ENCODE peak calls at places on chromosomes 1 and 21, in eight cellular contexts. One of them, this sample, is unnamed.

GRCh38 chr1:13828454-13829151 is 128.6 kb downstream of the PRDM2 start:
- DNase-seq in heart right ventricle: no peak
- DNase-seq in CD4-positive, alpha-beta T cell: peak
- DNase-seq in H1: peak
- DNase-seq in RWPE1: peak
- DNase-seq in dorsolateral prefrontal cortex: no peak
- DNase-seq in right lobe of liver: no peak
- DNase-seq in colonic mucosa: peak
- DNase-seq in this sample: no peak

GRCh38 chr1:109649380-109649987 is 6.4 kb upstream of the GSTM4 start:
- DNase-seq in CD4-positive, alpha-beta T cell: no peak
- DNase-seq in dorsolateral prefrontal cortex: no peak
- DNase-seq in H1: no peak
- DNase-seq in heart right ventricle: no peak
- DNase-seq in right lobe of liver: no peak
- DNase-seq in colonic mucosa: no peak
- DNase-seq in RWPE1: no peak
- DNase-seq in this sample: no peak

GRCh38 chr1:40313329-40313957 is 3.6 kb downstream of the COL9A2 start:
- DNase-seq in H1: no peak
- DNase-seq in CD4-positive, alpha-beta T cell: no peak
- DNase-seq in heart right ventricle: no peak
- DNase-seq in colonic mucosa: no peak
- DNase-seq in right lobe of liver: no peak
- DNase-seq in RWPE1: no peak
- DNase-seq in dorsolateral prefrontal cortex: no peak
- DNase-seq in this sample: no peak

GRCh38 chr1:151992345-151993083 is 1.1 kb downstream of the S100A10 start:
- DNase-seq in RWPE1: peak
- DNase-seq in colonic mucosa: peak
- DNase-seq in CD4-positive, alpha-beta T cell: no peak
- DNase-seq in heart right ventricle: peak
- DNase-seq in dorsolateral prefrontal cortex: no peak
- DNase-seq in H1: peak
- DNase-seq in right lobe of liver: peak
- DNase-seq in this sample: peak

GRCh38 chr21:46544003-46544402 is 60.9 kb downstream of the S100B start:
- DNase-seq in right lobe of liver: no peak
- DNase-seq in colonic mucosa: no peak
- DNase-seq in heart right ventricle: no peak
- DNase-seq in H1: no peak
- DNase-seq in dorsolateral prefrontal cortex: no peak
- DNase-seq in RWPE1: no peak
- DNase-seq in CD4-positive, alpha-beta T cell: no peak
- DNase-seq in this sample: no peak

GRCh38 chr21:34670220-34670961 is 1.6 kb downstream of the CLIC6 start:
- DNase-seq in right lobe of liver: no peak
- DNase-seq in H1: no peak
- DNase-seq in colonic mucosa: peak
- DNase-seq in dorsolateral prefrontal cortex: no peak
- DNase-seq in RWPE1: no peak
- DNase-seq in CD4-positive, alpha-beta T cell: no peak
- DNase-seq in heart right ventricle: no peak
- DNase-seq in this sample: no peak

GRCh38 chr1:27557596-27558340 is 46.2 kb downstream of the AHDC1 start:
- DNase-seq in heart right ventricle: no peak
- DNase-seq in colonic mucosa: peak
- DNase-seq in right lobe of liver: no peak
- DNase-seq in RWPE1: peak
- DNase-seq in CD4-positive, alpha-beta T cell: no peak
- DNase-seq in H1: no peak
- DNase-seq in dorsolateral prefrontal cortex: no peak
- DNase-seq in this sample: peak

GRCh38 chr1:69824932-69825331 is 257.2 kb downstream of the LRRC7 start:
- DNase-seq in H1: no peak
- DNase-seq in CD4-positive, alpha-beta T cell: no peak
- DNase-seq in dorsolateral prefrontal cortex: peak
- DNase-seq in RWPE1: no peak
- DNase-seq in heart right ventricle: peak
- DNase-seq in right lobe of liver: no peak
- DNase-seq in colonic mucosa: no peak
- DNase-seq in this sample: no peak

GRCh38 chr21:41894922-41895557 is 15.9 kb upstream of the PRDM15 start:
- DNase-seq in right lobe of liver: no peak
- DNase-seq in RWPE1: no peak
- DNase-seq in dorsolateral prefrontal cortex: no peak
- DNase-seq in heart right ventricle: no peak
- DNase-seq in colonic mucosa: no peak
- DNase-seq in H1: no peak
- DNase-seq in CD4-positive, alpha-beta T cell: no peak
- DNase-seq in this sample: no peak

GRCh38 chr21:23401278-23401677 is 2206.0 kb downstream of the MRPL39 start:
- DNase-seq in dorsolateral prefrontal cortex: no peak
- DNase-seq in RWPE1: peak
- DNase-seq in heart right ventricle: no peak
- DNase-seq in CD4-positive, alpha-beta T cell: no peak
- DNase-seq in colonic mucosa: no peak
- DNase-seq in right lobe of liver: no peak
- DNase-seq in H1: no peak
- DNase-seq in this sample: no peak

GRCh38 chr1:169928438-169929209 is 34.9 kb upstream of the SCYL3 start:
- DNase-seq in colonic mucosa: no peak
- DNase-seq in CD4-positive, alpha-beta T cell: no peak
- DNase-seq in dorsolateral prefrontal cortex: no peak
- DNase-seq in right lobe of liver: no peak
- DNase-seq in H1: no peak
- DNase-seq in heart right ventricle: no peak
- DNase-seq in RWPE1: peak
- DNase-seq in this sample: no peak

GRCh38 chr1:162187676-162188075 is 118.2 kb downstream of the NOS1AP start:
- DNase-seq in CD4-positive, alpha-beta T cell: no peak
- DNase-seq in dorsolateral prefrontal cortex: peak
- DNase-seq in H1: no peak
- DNase-seq in colonic mucosa: no peak
- DNase-seq in heart right ventricle: no peak
- DNase-seq in RWPE1: no peak
- DNase-seq in right lobe of liver: peak
- DNase-seq in this sample: no peak

GRCh38 chr21:33976980-33977720 is 61.5 kb upstream of the ATP5PO start:
- DNase-seq in RWPE1: no peak
- DNase-seq in right lobe of liver: no peak
- DNase-seq in H1: no peak
- DNase-seq in dorsolateral prefrontal cortex: no peak
- DNase-seq in colonic mucosa: no peak
- DNase-seq in heart right ventricle: no peak
- DNase-seq in CD4-positive, alpha-beta T cell: no peak
- DNase-seq in this sample: no peak

GRCh38 chr1:39044762-39045161 is 18.6 kb downstream of the NDUFS5 start:
- DNase-seq in CD4-positive, alpha-beta T cell: no peak
- DNase-seq in right lobe of liver: no peak
- DNase-seq in dorsolateral prefrontal cortex: no peak
- DNase-seq in heart right ventricle: no peak
- DNase-seq in H1: no peak
- DNase-seq in colonic mucosa: no peak
- DNase-seq in RWPE1: no peak
- DNase-seq in this sample: no peak

GRCh38 chr21:16308269-16308668 is 578.5 kb downstream of the USP25 start:
- DNase-seq in dorsolateral prefrontal cortex: no peak
- DNase-seq in right lobe of liver: no peak
- DNase-seq in colonic mucosa: no peak
- DNase-seq in CD4-positive, alpha-beta T cell: no peak
- DNase-seq in heart right ventricle: no peak
- DNase-seq in RWPE1: no peak
- DNase-seq in H1: no peak
- DNase-seq in this sample: no peak

GRCh38 chr1:241442686-241443085 is 76.9 kb downstream of the FH start:
- DNase-seq in right lobe of liver: no peak
- DNase-seq in colonic mucosa: no peak
- DNase-seq in H1: no peak
- DNase-seq in RWPE1: no peak
- DNase-seq in heart right ventricle: no peak
- DNase-seq in dorsolateral prefrontal cortex: no peak
- DNase-seq in CD4-positive, alpha-beta T cell: no peak
- DNase-seq in this sample: no peak

GRCh38 chr1:212638419-212639151 is 30.0 kb downstream of the ATF3 start:
- DNase-seq in heart right ventricle: peak
- DNase-seq in right lobe of liver: no peak
- DNase-seq in dorsolateral prefrontal cortex: no peak
- DNase-seq in CD4-positive, alpha-beta T cell: no peak
- DNase-seq in H1: no peak
- DNase-seq in colonic mucosa: no peak
- DNase-seq in RWPE1: no peak
- DNase-seq in this sample: no peak

GRCh38 chr1:112576240-112576639 is 42.7 kb downstream of the ST7L start:
- DNase-seq in CD4-positive, alpha-beta T cell: no peak
- DNase-seq in right lobe of liver: no peak
- DNase-seq in colonic mucosa: no peak
- DNase-seq in H1: no peak
- DNase-seq in dorsolateral prefrontal cortex: no peak
- DNase-seq in RWPE1: no peak
- DNase-seq in heart right ventricle: no peak
- DNase-seq in this sample: no peak
- H3K27ac ChIP-seq in CD4-positive, alpha-beta T cell: no peak
- H3K27ac ChIP-seq in right lobe of liver: no peak
- H3K27ac ChIP-seq in colonic mucosa: no peak
- H3K27ac ChIP-seq in H1: no peak
- H3K27ac ChIP-seq in dorsolateral prefrontal cortex: no peak
- H3K27ac ChIP-seq in RWPE1: no peak
- H3K27ac ChIP-seq in heart right ventricle: no peak
- H3K27ac ChIP-seq in this sample: no peak

DNA sequence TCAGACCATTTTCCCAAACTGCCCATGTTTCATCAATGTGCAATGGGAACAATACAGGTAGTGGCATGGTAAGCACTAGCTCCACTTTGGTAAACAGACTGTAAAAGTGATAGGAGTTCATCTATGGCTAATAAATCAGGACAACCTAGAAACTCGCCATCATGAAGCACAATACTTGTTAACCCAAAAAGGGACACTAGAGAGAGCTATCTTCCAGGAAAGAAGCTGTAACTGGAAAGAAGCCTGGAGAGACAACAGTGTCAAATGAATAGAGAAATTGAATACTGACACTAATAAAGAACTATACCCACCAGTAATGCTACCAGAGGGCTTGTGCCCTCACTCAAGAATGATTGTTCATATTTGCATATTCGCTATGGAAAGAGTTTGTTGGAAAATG is 164.7 kb upstream of the RGS18 start:
- DNase-seq in H1: no peak
- DNase-seq in heart right ventricle: no peak
- DNase-seq in CD4-positive, alpha-beta T cell: no peak
- DNase-seq in RWPE1: no peak
- DNase-seq in right lobe of liver: no peak
- DNase-seq in colonic mucosa: no peak
- DNase-seq in dorsolateral prefrontal cortex: no peak
- DNase-seq in this sample: no peak
- TF ChIP-seq CTCF in H1: peak
- TF ChIP-seq CTCF in heart right ventricle: peak
- TF ChIP-seq CTCF in CD4-positive, alpha-beta T cell: no peak
- TF ChIP-seq CTCF in RWPE1: no peak
- TF ChIP-seq CTCF in right lobe of liver: no peak
- TF ChIP-seq CTCF in colonic mucosa: no peak
- TF ChIP-seq CTCF in dorsolateral prefrontal cortex: no peak
- TF ChIP-seq CTCF in this sample: peak

GRCh38 chr1:42454409-42454808 is 1.4 kb downstream of the ZMYND12 start:
- DNase-seq in right lobe of liver: no peak
- DNase-seq in RWPE1: no peak
- DNase-seq in H1: no peak
- DNase-seq in colonic mucosa: no peak
- DNase-seq in heart right ventricle: no peak
- DNase-seq in CD4-positive, alpha-beta T cell: no peak
- DNase-seq in dorsolateral prefrontal cortex: no peak
- DNase-seq in this sample: no peak

GRCh38 chr1:42453386-42453785 is 2.4 kb downstream of the ZMYND12 start:
- DNase-seq in CD4-positive, alpha-beta T cell: no peak
- DNase-seq in H1: no peak
- DNase-seq in RWPE1: no peak
- DNase-seq in colonic mucosa: no peak
- DNase-seq in dorsolateral prefrontal cortex: no peak
- DNase-seq in right lobe of liver: no peak
- DNase-seq in heart right ventricle: no peak
- DNase-seq in this sample: no peak

DNA sequence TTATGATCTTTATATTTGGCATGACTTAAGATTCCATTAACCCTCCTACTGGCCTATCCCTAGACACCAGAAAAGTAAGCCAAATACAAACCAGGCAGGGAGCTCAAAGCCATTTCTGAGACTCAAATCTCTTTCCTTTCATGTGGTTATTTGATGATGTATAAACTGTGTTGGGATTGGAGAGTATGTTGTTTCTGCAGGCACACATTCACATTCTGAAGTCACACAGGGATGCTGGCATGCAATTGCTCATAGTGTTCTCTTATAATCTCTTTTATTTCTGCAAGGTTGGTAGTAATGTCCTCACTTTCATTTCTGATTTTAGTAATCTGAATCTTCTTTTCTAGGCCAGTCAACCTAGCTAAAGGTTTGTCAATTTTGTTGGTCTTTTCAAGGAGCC is 5.7 kb downstream of the ZMYND12 start:
- DNase-seq in H1: no peak
- DNase-seq in colonic mucosa: no peak
- DNase-seq in dorsolateral prefrontal cortex: no peak
- DNase-seq in heart right ventricle: no peak
- DNase-seq in CD4-positive, alpha-beta T cell: no peak
- DNase-seq in right lobe of liver: no peak
- DNase-seq in RWPE1: no peak
- DNase-seq in this sample: no peak
- H3K27ac ChIP-seq in H1: no peak
- H3K27ac ChIP-seq in colonic mucosa: no peak
- H3K27ac ChIP-seq in dorsolateral prefrontal cortex: no peak
- H3K27ac ChIP-seq in heart right ventricle: no peak
- H3K27ac ChIP-seq in CD4-positive, alpha-beta T cell: no peak
- H3K27ac ChIP-seq in right lobe of liver: no peak
- H3K27ac ChIP-seq in RWPE1: no peak
- H3K27ac ChIP-seq in this sample: no peak

GRCh38 chr1:202547215-202547614 is 163.0 kb downstream of the SYT2 start:
- DNase-seq in RWPE1: no peak
- DNase-seq in heart right ventricle: no peak
- DNase-seq in H1: no peak
- DNase-seq in dorsolateral prefrontal cortex: no peak
- DNase-seq in colonic mucosa: no peak
- DNase-seq in right lobe of liver: no peak
- DNase-seq in CD4-positive, alpha-beta T cell: no peak
- DNase-seq in this sample: no peak

GRCh38 chr1:202553560-202554038 is 156.7 kb downstream of the SYT2 start:
- DNase-seq in RWPE1: no peak
- DNase-seq in CD4-positive, alpha-beta T cell: no peak
- DNase-seq in H1: no peak
- DNase-seq in right lobe of liver: no peak
- DNase-seq in colonic mucosa: no peak
- DNase-seq in heart right ventricle: peak
- DNase-seq in dorsolateral prefrontal cortex: no peak
- DNase-seq in this sample: no peak

DNA sequence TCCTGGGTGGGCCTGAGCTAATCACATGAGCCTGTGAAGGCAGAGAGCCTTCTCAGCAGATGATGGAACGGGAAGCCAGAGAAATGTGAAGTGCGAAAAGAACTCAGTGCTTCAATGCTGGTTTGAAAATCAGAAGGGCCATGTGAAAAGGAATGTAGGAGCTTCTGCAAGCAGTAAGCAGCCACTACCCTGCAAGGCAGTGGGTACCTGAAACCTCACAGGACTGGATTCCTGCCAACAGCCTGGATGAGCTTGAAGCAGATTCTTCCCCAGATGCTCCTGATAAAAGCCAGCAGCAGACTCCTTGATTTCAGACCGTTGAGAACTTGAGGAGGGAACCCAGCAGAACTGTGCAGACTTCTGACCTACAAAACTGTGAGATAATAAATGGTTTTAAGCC is 158.6 kb downstream of the SYT2 start:
- DNase-seq in colonic mucosa: no peak
- DNase-seq in H1: no peak
- DNase-seq in RWPE1: no peak
- DNase-seq in right lobe of liver: no peak
- DNase-seq in dorsolateral prefrontal cortex: no peak
- DNase-seq in CD4-positive, alpha-beta T cell: no peak
- DNase-seq in heart right ventricle: no peak
- DNase-seq in this sample: no peak
- TF ChIP-seq CTCF in colonic mucosa: no peak
- TF ChIP-seq CTCF in H1: no peak
- TF ChIP-seq CTCF in RWPE1: no peak
- TF ChIP-seq CTCF in right lobe of liver: no peak
- TF ChIP-seq CTCF in dorsolateral prefrontal cortex: no peak
- TF ChIP-seq CTCF in CD4-positive, alpha-beta T cell: no peak
- TF ChIP-seq CTCF in heart right ventricle: no peak
- TF ChIP-seq CTCF in this sample: no peak